ENCODE peak calls at places on chromosomes 6 and 20, in seven cellular contexts. P is A549; A is CD8-positive, alpha-beta memory T cell; O is body of pancreas; G is amniotic stem cell; K is kidney; V is nephron progenitor cell. C is an unnamed sample.

GRCh38 chr20:37987602-37988290 is 45.5 kb downstream of the TTI1 start:
- DNase-seq in P (no peak), A (no peak), O (no peak), G (no peak), K (no peak), V (no peak), C (no peak)

GRCh38 chr6:156719395-156719719 is 57.8 kb upstream of the ARID1B start:
- DNase-seq in P (no peak), A (peak; percentile 2), O (no peak), G (no peak), K (no peak), V (no peak), C (no peak)

GRCh38 chr6:88044530-88044929 is 3.1 kb upstream of the SPACA1 start:
- DNase-seq in P (no peak), A (no peak), O (no peak), G (no peak), K (no peak), V (no peak), C (no peak)

GRCh38 chr6:17930321-17930993 is 57.0 kb downstream of the KIF13A start:
- DNase-seq in P (no peak), A (no peak), O (no peak), G (no peak), K (no peak), V (no peak), C (no peak)

GRCh38 chr20:56091635-56092180 is 86.4 kb upstream of the CBLN4 start:
- DNase-seq in P (no peak), A (no peak), O (no peak), G (no peak), K (no peak), V (no peak), C (no peak)

GRCh38 chr6:356828-357251 is 34.7 kb upstream of the IRF4 start:
- DNase-seq in P (no peak), A (no peak), O (no peak), G (no peak), K (peak; percentile 77), V (no peak), C (no peak)

GRCh38 chr20:324177-325042 is 942 bp upstream of the SOX12 start:
- DNase-seq in P (peak; percentile 93), A (peak; percentile 86), O (peak; percentile 92), G (peak; percentile 43), K (peak; percentile 97), V (peak; percentile 97), C (peak; percentile 68)

GRCh38 chr6:26251354-26252081 is 113.5 kb upstream of the BTN3A2 start:
- DNase-seq in P (no peak), A (peak; percentile 52), O (no peak), G (peak; percentile 68), K (peak; percentile 82), V (peak; percentile 60), C (peak; percentile 64)

GRCh38 chr6:32973144-32973854 is 4.9 kb downstream of the BRD2 start:
- DNase-seq in P (no peak), A (peak; percentile 72), O (no peak), G (peak; percentile 13), K (peak; percentile 77), V (peak; percentile 56), C (no peak)

GRCh38 chr20:29408034-29408695 is 1849.3 kb upstream of the DEFB115 start:
- DNase-seq in P (no peak), A (no peak), O (no peak), G (no peak), K (peak; percentile 58), V (no peak), C (no peak)

GRCh38 chr6:38503032-38503784 is 136.5 kb downstream of the BTBD9 start:
- DNase-seq in P (no peak), A (no peak), O (no peak), G (no peak), K (no peak), V (peak; percentile 5), C (no peak)

GRCh38 chr6:165656581-165657324 is 6.3 kb downstream of the PDE10A start:
- DNase-seq in P (no peak), A (no peak), O (no peak), G (no peak), K (no peak), V (no peak), C (no peak)

GRCh38 chr6:28816909-28817807 is 106.6 kb downstream of the TRIM27 start:
- DNase-seq in P (no peak), A (no peak), O (no peak), G (no peak), K (no peak), V (peak; percentile 45), C (no peak)

GRCh38 chr6:166650824-166651223 is 23.8 kb upstream of the RPS6KA2 start:
- DNase-seq in P (no peak), A (no peak), O (no peak), G (no peak), K (no peak), V (no peak), C (no peak)